ENCODE peak calls at places on chromosomes 2 and 18, in eight cellular contexts. H is fibroblast of lung; K is endothelial cell of umbilical vein; W is astrocyte; F is CD8-positive, alpha-beta T cell; E is Peyer's patch; D is thoracic aorta; Q is brain microvascular endothelial cell. O is an unnamed sample.
A peak's percentile ranks its signal among the peaks of the same experiment; 100 is the strongest.

GRCh38 chr18:72155327-72155726 is 388.8 kb downstream of the CBLN2 start:
- DNase-seq in E (no peak), D (no peak), Q (no peak), W (no peak), K (no peak), F (no peak), H (peak; percentile 2), O (no peak)

GRCh38 chr2:127255146-127255545 is 35.0 kb upstream of the CYP27C1 start:
- DNase-seq in F (no peak), W (no peak), H (no peak), K (no peak), D (no peak), E (no peak), Q (no peak), O (no peak)

GRCh38 chr18:24868760-24869237 is 408.4 kb downstream of the HRH4 start:
- DNase-seq in E (no peak), D (no peak), Q (no peak), W (no peak), H (peak; percentile 30), K (peak; percentile 61), F (no peak), O (no peak)

GRCh38 chr18:789397-789796 is 22.6 kb downstream of the YES1 start:
- DNase-seq in K (no peak), Q (no peak), H (no peak), W (no peak), D (no peak), F (no peak), E (no peak), O (no peak)

GRCh38 chr2:105764059-105764458 is 19.3 kb downstream of the NCK2 start:
- DNase-seq in H (no peak), W (no peak), F (no peak), E (no peak), Q (no peak), K (no peak), D (no peak), O (no peak)

GRCh38 chr18:36441872-36442271 is 144.4 kb downstream of the FHOD3 start:
- DNase-seq in D (no peak), F (no peak), E (no peak), H (peak; percentile 20), Q (peak; percentile 35), K (peak; percentile 34), W (peak; percentile 90), O (peak; percentile 3)

GRCh38 chr18:58761241-58761969 is 90.1 kb downstream of the MALT1 start:
- DNase-seq in E (no peak), D (no peak), F (no peak), W (no peak), H (no peak), K (no peak), Q (no peak), O (no peak)

GRCh38 chr2:11692966-11693521 is 23.0 kb upstream of the NTSR2 start:
- DNase-seq in F (peak; percentile 16), K (peak; percentile 59), H (peak; percentile 72), Q (peak; percentile 62), E (peak; percentile 58), W (no peak), D (no peak), O (peak; percentile 82)

GRCh38 chr18:42517896-42518295 is 562.9 kb downstream of the PIK3C3 start:
- DNase-seq in W (no peak), D (no peak), H (no peak), K (no peak), E (no peak), F (no peak), Q (no peak), O (no peak)

GRCh38 chr18:3596324-3597158 is 146.6 kb downstream of the TGIF1 start:
- DNase-seq in E (peak; percentile 62), D (no peak), H (peak; percentile 46), K (peak; percentile 76), W (peak; percentile 39), Q (peak; percentile 30), F (no peak), O (no peak)

GRCh38 chr2:222884765-222885424 is 24.1 kb downstream of the ACSL3 start:
- DNase-seq in Q (no peak), H (no peak), F (no peak), K (no peak), W (no peak), E (no peak), D (no peak), O (no peak)

GRCh38 chr2:70716131-70716766 is 51.8 kb downstream of the ADD2 start:
- DNase-seq in H (no peak), E (no peak), Q (no peak), D (no peak), W (no peak), K (no peak), F (no peak), O (no peak)

GRCh38 chr2:60926751-60927568 is 45.6 kb downstream of the REL start:
- DNase-seq in D (no peak), F (no peak), H (peak; percentile 27), W (peak; percentile 25), Q (peak; percentile 4), K (no peak), E (no peak), O (no peak)

GRCh38 chr2:3738454-3738853 is 35.1 kb downstream of the DCDC2C start:
- DNase-seq in W (no peak), F (no peak), D (no peak), K (no peak), H (peak; percentile 23), Q (peak; percentile 64), E (no peak), O (peak; percentile 60)

GRCh38 chr2:29262681-29263260 is 147.6 kb downstream of the CLIP4 start:
- DNase-seq in K (no peak), W (peak; percentile 24), F (no peak), H (no peak), Q (no peak), E (no peak), D (no peak), O (no peak)

GRCh38 chr2:19833978-19834377 is 67.8 kb downstream of the TTC32 start:
- DNase-seq in H (no peak), D (no peak), K (no peak), Q (no peak), E (no peak), W (no peak), F (no peak), O (no peak)

DNA sequence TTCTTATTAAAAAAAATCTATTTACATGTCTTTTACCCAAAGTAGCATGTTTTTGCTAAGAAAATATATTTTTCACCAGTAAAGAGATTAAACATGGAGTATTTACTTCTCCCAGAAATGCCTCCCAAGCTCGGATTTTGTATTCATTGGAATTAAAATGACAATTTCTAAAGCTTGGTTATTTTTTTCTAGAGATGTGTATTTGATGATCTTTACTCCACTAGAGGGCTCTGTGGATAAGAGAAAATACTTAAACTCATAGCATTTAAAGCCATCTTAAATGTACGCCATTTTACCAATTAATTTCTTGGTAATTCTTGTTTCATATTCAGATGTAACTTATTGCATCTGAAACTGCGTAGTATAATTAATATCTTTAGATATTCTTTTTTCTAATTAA is 461.4 kb downstream of the GALR1 start:
- DNase-seq in D (no peak), H (no peak), E (no peak), Q (no peak), K (no peak), F (no peak), W (no peak), O (peak; percentile 2)
- TF ChIP-seq CTCF in D (no peak), H (no peak), E (no peak), Q (no peak), K (no peak), F (no peak), W (peak; percentile 17), O (peak; percentile 50)

DNA sequence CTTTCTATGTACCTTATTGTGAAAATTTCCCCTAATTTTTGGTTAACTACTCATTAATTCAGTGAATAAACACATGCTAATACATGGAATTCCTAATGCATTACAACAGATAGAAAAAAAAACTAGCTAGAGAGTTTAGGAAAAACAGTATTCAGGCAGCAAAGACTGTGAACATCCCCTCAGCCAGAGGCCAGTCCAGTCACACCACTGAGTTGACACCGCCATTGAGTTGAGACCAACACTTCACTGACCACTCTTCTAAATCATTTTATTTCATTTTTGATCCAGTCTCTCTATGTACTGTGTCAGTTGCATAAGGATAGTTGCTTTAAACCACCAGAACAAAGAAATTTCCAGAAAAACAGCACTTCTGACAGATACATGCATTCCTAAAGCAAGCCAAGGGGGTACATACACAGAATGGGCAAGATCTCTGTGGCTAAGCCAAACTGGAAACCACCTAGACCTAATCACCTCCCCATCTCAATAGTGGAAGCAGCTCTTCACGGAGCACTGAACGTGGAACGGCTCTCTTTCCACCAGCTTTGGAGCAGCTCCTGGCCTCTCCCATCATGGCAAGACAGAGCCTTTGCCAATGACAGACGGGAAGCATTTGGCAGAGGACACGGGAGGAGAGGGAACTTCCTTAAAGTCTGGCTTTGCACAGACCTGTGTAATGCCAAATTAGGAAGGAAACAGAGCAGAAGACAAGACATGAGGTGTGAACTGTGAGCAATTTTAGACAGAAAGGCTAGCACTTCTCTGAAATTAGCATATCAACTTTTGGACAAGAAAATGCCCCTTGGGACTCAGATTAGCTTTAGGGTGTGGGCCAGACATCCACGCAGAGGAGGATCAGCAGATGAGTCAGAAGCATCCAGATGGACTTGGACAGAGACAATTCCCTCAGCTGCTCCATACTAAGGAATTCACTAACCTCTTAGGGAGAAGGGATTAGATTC is 36.4 kb downstream of the CACNB4 start:
- DNase-seq in D (no peak), Q (peak; percentile 49), K (no peak), F (no peak), E (no peak), H (peak; percentile 14), W (peak; percentile 79), O (peak; percentile 41)
- H3K27ac ChIP-seq in D (no peak overlapping the region), Q (no peak overlapping the region), K (no peak overlapping the region), F (no peak overlapping the region), E (no peak overlapping the region), H (peak overlapping the region; percentile 13), W (peak overlapping the region; percentile 25), O (peak overlapping the region; percentile 47)

DNA sequence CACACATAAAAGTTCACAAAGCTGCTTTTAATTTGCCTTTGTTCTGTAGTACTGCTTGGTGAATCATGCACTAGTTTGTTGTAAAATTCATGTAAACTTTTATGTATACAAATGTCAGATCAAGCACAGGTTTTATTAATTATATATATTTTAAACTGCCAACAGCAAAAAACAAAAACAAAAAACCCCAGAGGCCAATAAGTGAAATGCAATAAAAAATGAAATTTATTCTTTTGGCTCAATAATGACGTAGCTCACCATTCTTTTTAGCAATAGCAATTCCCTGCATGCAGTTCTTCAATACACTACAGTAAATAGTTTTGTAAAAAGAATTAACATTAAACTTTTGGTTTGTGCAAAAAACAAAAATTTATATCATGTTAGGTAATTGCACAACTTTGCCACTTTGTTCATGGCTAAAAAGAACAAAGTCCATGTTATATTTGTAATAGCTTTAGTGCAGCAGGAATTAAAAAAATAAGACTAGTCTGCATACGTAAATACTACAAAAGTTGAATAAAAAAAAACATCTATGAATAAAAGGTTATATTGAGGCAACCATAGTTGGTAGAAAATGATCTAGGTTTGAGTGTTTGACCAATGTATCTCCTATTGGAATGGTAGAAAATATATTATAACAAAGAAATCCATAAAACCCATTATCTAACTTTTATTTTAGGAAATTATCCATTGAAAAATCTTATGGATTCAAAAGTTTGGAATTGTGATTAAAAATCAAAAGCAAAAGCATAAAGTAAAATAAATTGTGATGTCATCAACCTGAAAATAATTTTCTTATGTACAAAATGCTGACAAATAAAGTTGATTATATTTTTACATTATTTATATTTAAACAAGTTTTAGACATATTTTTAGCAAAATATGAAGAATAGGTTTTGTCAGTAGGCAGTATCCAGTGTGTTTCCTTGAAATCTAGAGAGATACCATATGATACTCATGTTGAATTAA is 115.6 kb downstream of the SCN3A start:
- DNase-seq in Q (no peak), E (no peak), F (no peak), D (no peak), K (no peak), W (no peak), H (no peak), O (no peak)
- TF ChIP-seq CTCF in Q (no peak), E (no peak), F (no peak), D (no peak), K (no peak), W (no peak), H (no peak), O (no peak)

GRCh38 chr2:16661536-16661935 is 4.1 kb downstream of the CYRIA start:
- DNase-seq in W (no peak), Q (no peak), H (peak; percentile 21), K (no peak), E (no peak), F (no peak), D (no peak), O (no peak)
- H3K27ac ChIP-seq in W (no peak overlapping the region), Q (no peak overlapping the region), H (no peak overlapping the region), K (no peak overlapping the region), E (no peak overlapping the region), F (no peak overlapping the region), D (no peak overlapping the region), O (no peak overlapping the region)

O was measured in RWPE1.